ENCODE peak calls at places on chromosomes 6 and 20, in five cellular contexts. One of them, this sample, is unnamed.

GRCh38 chr6:154352898-154353585 is 3.6 kb downstream of the IPCEF1 start:
- DNase-seq in T-helper 2 cell: no peak
- DNase-seq in brain pericyte: no peak
- DNase-seq in GM19239: peak
- DNase-seq in GDM1: peak
- DNase-seq in this sample: no peak

GRCh38 chr6:127026247-127026646 is 92.2 kb upstream of the RSPO3 start:
- DNase-seq in GM19239: no peak
- DNase-seq in T-helper 2 cell: no peak
- DNase-seq in GDM1: no peak
- DNase-seq in brain pericyte: no peak
- DNase-seq in this sample: no peak

GRCh38 chr20:44730441-44730840 is 15.2 kb upstream of the KCNK15 start:
- DNase-seq in GDM1: no peak
- DNase-seq in GM19239: no peak
- DNase-seq in T-helper 2 cell: no peak
- DNase-seq in brain pericyte: no peak
- DNase-seq in this sample: peak

GRCh38 chr6:169868458-169868857 is 117.0 kb downstream of the ERMARD start:
- DNase-seq in T-helper 2 cell: peak
- DNase-seq in brain pericyte: no peak
- DNase-seq in GM19239: no peak
- DNase-seq in GDM1: no peak
- DNase-seq in this sample: no peak

GRCh38 chr20:43198607-43199006 is 8.9 kb upstream of the PTPRT start:
- DNase-seq in GDM1: no peak
- DNase-seq in T-helper 2 cell: no peak
- DNase-seq in brain pericyte: no peak
- DNase-seq in GM19239: no peak
- DNase-seq in this sample: no peak

GRCh38 chr20:61588356-61589054 is 336.4 kb downstream of the CDH4 start:
- DNase-seq in brain pericyte: peak
- DNase-seq in GM19239: no peak
- DNase-seq in T-helper 2 cell: no peak
- DNase-seq in GDM1: no peak
- DNase-seq in this sample: peak

GRCh38 chr6:35562060-35562459 is 49.4 kb upstream of the TULP1 start:
- DNase-seq in GM19239: no peak
- DNase-seq in T-helper 2 cell: no peak
- DNase-seq in brain pericyte: no peak
- DNase-seq in GDM1: no peak
- DNase-seq in this sample: no peak

GRCh38 chr6:163679753-163680152 is 265.2 kb downstream of the QKI start:
- DNase-seq in brain pericyte: no peak
- DNase-seq in T-helper 2 cell: no peak
- DNase-seq in GDM1: no peak
- DNase-seq in GM19239: no peak
- DNase-seq in this sample: no peak

GRCh38 chr20:59163641-59164530 is at the start of gene ZNF831:
- DNase-seq in T-helper 2 cell: peak
- DNase-seq in brain pericyte: no peak
- DNase-seq in GDM1: no peak
- DNase-seq in GM19239: no peak
- DNase-seq in this sample: no peak

GRCh38 chr6:170176621-170177382 is 114.1 kb downstream of the DLL1 start:
- DNase-seq in GM19239: no peak
- DNase-seq in brain pericyte: no peak
- DNase-seq in GDM1: no peak
- DNase-seq in T-helper 2 cell: no peak
- DNase-seq in this sample: peak

GRCh38 chr6:92892626-92893025 is 526.7 kb downstream of the EPHA7 start:
- DNase-seq in GDM1: no peak
- DNase-seq in brain pericyte: no peak
- DNase-seq in GM19239: no peak
- DNase-seq in T-helper 2 cell: no peak
- DNase-seq in this sample: no peak

GRCh38 chr6:6494677-6495076 is 93.8 kb upstream of the LY86 start:
- DNase-seq in GM19239: peak
- DNase-seq in brain pericyte: no peak
- DNase-seq in GDM1: no peak
- DNase-seq in T-helper 2 cell: no peak
- DNase-seq in this sample: peak

GRCh38 chr20:56574531-56575142 is 41.6 kb downstream of the FAM209B start:
- DNase-seq in GM19239: no peak
- DNase-seq in GDM1: no peak
- DNase-seq in T-helper 2 cell: no peak
- DNase-seq in brain pericyte: no peak
- DNase-seq in this sample: no peak

GRCh38 chr20:18738055-18738454 is 75.5 kb upstream of the SCP2D1 start:
- DNase-seq in T-helper 2 cell: peak
- DNase-seq in brain pericyte: no peak
- DNase-seq in GM19239: no peak
- DNase-seq in GDM1: no peak
- DNase-seq in this sample: peak

GRCh38 chr6:53312355-53312754 is 36.4 kb downstream of the ELOVL5 start:
- DNase-seq in GDM1: no peak
- DNase-seq in GM19239: no peak
- DNase-seq in T-helper 2 cell: no peak
- DNase-seq in brain pericyte: no peak
- DNase-seq in this sample: no peak

GRCh38 chr20:23419995-23420901 is 1.0 kb downstream of the NAPB start:
- DNase-seq in GDM1: peak
- DNase-seq in brain pericyte: no peak
- DNase-seq in T-helper 2 cell: peak
- DNase-seq in GM19239: no peak
- DNase-seq in this sample: peak

GRCh38 chr6:50921968-50922367 is 103.3 kb downstream of the TFAP2B start:
- DNase-seq in GDM1: no peak
- DNase-seq in T-helper 2 cell: no peak
- DNase-seq in GM19239: no peak
- DNase-seq in brain pericyte: no peak
- DNase-seq in this sample: no peak

GRCh38 chr6:143544019-143544681 is 32.6 kb upstream of the FUCA2 start:
- DNase-seq in T-helper 2 cell: peak
- DNase-seq in brain pericyte: no peak
- DNase-seq in GDM1: no peak
- DNase-seq in GM19239: no peak
- DNase-seq in this sample: no peak

GRCh38 chr6:168546173-168546572 is 105.2 kb downstream of the SMOC2 start:
- DNase-seq in GDM1: no peak
- DNase-seq in T-helper 2 cell: no peak
- DNase-seq in brain pericyte: no peak
- DNase-seq in GM19239: no peak
- DNase-seq in this sample: peak

GRCh38 chr6:11398451-11399326 is 138.9 kb upstream of the TMEM170B start:
- DNase-seq in T-helper 2 cell: no peak
- DNase-seq in GM19239: no peak
- DNase-seq in GDM1: no peak
- DNase-seq in brain pericyte: no peak
- DNase-seq in this sample: no peak

GRCh38 chr6:81886157-81886556 is 133.7 kb upstream of the TENT5A start:
- DNase-seq in brain pericyte: no peak
- DNase-seq in T-helper 2 cell: no peak
- DNase-seq in GM19239: no peak
- DNase-seq in GDM1: no peak
- DNase-seq in this sample: no peak

GRCh38 chr6:52087498-52087999 is at the start of gene PKHD1:
- DNase-seq in GDM1: no peak
- DNase-seq in GM19239: no peak
- DNase-seq in brain pericyte: no peak
- DNase-seq in T-helper 2 cell: no peak
- DNase-seq in this sample: peak

GRCh38 chr6:144378437-144378836 is 93.3 kb downstream of the UTRN start:
- DNase-seq in GDM1: no peak
- DNase-seq in brain pericyte: no peak
- DNase-seq in GM19239: no peak
- DNase-seq in T-helper 2 cell: no peak
- DNase-seq in this sample: no peak

GRCh38 chr6:117494694-117495318 is 12.3 kb downstream of the DCBLD1 start:
- DNase-seq in T-helper 2 cell: no peak
- DNase-seq in brain pericyte: no peak
- DNase-seq in GDM1: no peak
- DNase-seq in GM19239: no peak
- DNase-seq in this sample: no peak

GRCh38 chr6:116695398-116695797 is 14.4 kb downstream of the KPNA5 start:
- DNase-seq in GDM1: no peak
- DNase-seq in GM19239: peak
- DNase-seq in brain pericyte: no peak
- DNase-seq in T-helper 2 cell: peak
- DNase-seq in this sample: no peak

GRCh38 chr6:74277749-74278148 is 581.7 kb downstream of the CD109 start:
- DNase-seq in T-helper 2 cell: no peak
- DNase-seq in brain pericyte: no peak
- DNase-seq in GM19239: no peak
- DNase-seq in GDM1: no peak
- DNase-seq in this sample: peak

GRCh38 chr6:86706449-86706848 is 230.9 kb upstream of the HTR1E start:
- DNase-seq in T-helper 2 cell: no peak
- DNase-seq in GDM1: no peak
- DNase-seq in GM19239: no peak
- DNase-seq in brain pericyte: no peak
- DNase-seq in this sample: no peak